ENCODE peak calls at places on chromosomes 12 and 14, in nine cellular contexts. S is coronary artery; X is H9; W is pancreas; Y is CD8-positive, alpha-beta T cell; Z is suprapubic skin; L is left ventricle myocardium inferior; O is cardiac muscle cell; F is mammary epithelial cell. V is an unnamed sample.

GRCh38 chr12:67697981-67698380 is 49.4 kb downstream of the DYRK2 start:
- DNase-seq in S (no peak), X (no peak), W (no peak), Y (no peak), Z (no peak), L (no peak), O (no peak), F (no peak), V (no peak)

GRCh38 chr12:27573972-27574371 is 50.0 kb downstream of the PPFIBP1 start:
- DNase-seq in S (no peak), X (no peak), W (no peak), Y (no peak), Z (no peak), L (no peak), O (no peak), F (peak), V (no peak)

GRCh38 chr12:52577316-52577715 is 3.7 kb upstream of the KRT74 start:
- DNase-seq in S (no peak), X (no peak), W (no peak), Y (no peak), Z (no peak), L (no peak), O (no peak), F (no peak), V (peak)

GRCh38 chr12:86264451-86265328 is 8.5 kb upstream of the MGAT4C start:
- DNase-seq in S (no peak), X (peak), W (peak), Y (no peak), Z (peak), L (peak), O (peak), F (peak), V (peak)

GRCh38 chr12:25119020-25119419 is 75.9 kb downstream of the DNAI7 start:
- DNase-seq in S (no peak), X (no peak), W (no peak), Y (no peak), Z (no peak), L (no peak), O (no peak), F (no peak), V (no peak)

GRCh38 chr14:32417956-32418552 is 89.0 kb downstream of the AKAP6 start:
- DNase-seq in S (no peak), X (no peak), W (no peak), Y (no peak), Z (no peak), L (peak), O (peak), F (peak), V (peak)

GRCh38 chr14:58272589-58273372 is 25.6 kb upstream of the ARID4A start:
- DNase-seq in S (no peak), X (no peak), W (no peak), Y (no peak), Z (no peak), L (no peak), O (no peak), F (no peak), V (no peak)

GRCh38 chr12:29039013-29039412 is 110.1 kb upstream of the FAR2 start:
- DNase-seq in S (no peak), X (no peak), W (no peak), Y (no peak), Z (no peak), L (no peak), O (no peak), F (no peak), V (no peak)

GRCh38 chr14:33348510-33348909 is 409.8 kb downstream of the NPAS3 start:
- DNase-seq in S (no peak), X (no peak), W (no peak), Y (no peak), Z (no peak), L (no peak), O (no peak), F (no peak), V (no peak)

GRCh38 chr12:64733857-64734256 is 25.3 kb downstream of the GNS start:
- DNase-seq in S (no peak), X (no peak), W (no peak), Y (no peak), Z (no peak), L (peak), O (peak), F (peak), V (no peak)

GRCh38 chr12:53289891-53290290 is 5.5 kb upstream of the PFDN5 start:
- DNase-seq in S (no peak), X (no peak), W (no peak), Y (no peak), Z (no peak), L (no peak), O (no peak), F (no peak), V (no peak)

GRCh38 chr12:45898094-45898493 is 92.3 kb downstream of the SCAF11 start:
- DNase-seq in S (no peak), X (no peak), W (no peak), Y (no peak), Z (no peak), L (no peak), O (no peak), F (no peak), V (no peak)

GRCh38 chr12:80777587-80777986 is 60.9 kb downstream of the MYF5 start:
- DNase-seq in S (no peak), X (no peak), W (no peak), Y (no peak), Z (no peak), L (no peak), O (no peak), F (no peak), V (no peak)

GRCh38 chr12:92769124-92769901 is 66.5 kb downstream of the PLEKHG7 start:
- DNase-seq in S (no peak), X (no peak), W (no peak), Y (no peak), Z (no peak), L (no peak), O (peak), F (no peak), V (no peak)

GRCh38 chr12:108832730-108833354 is 24.5 kb downstream of the SSH1 start:
- DNase-seq in S (no peak), X (no peak), W (no peak), Y (no peak), Z (no peak), L (peak), O (peak), F (peak), V (no peak)

GRCh38 chr12:85016423-85016822 is 19.7 kb downstream of the TSPAN19 start:
- DNase-seq in S (no peak), X (no peak), W (no peak), Y (no peak), Z (no peak), L (no peak), O (no peak), F (peak), V (no peak)

GRCh38 chr12:111405856-111406473 is at the start of gene SH2B3:
- DNase-seq in S (no peak), X (no peak), W (no peak), Y (no peak), Z (peak), L (no peak), O (no peak), F (no peak), V (no peak)

GRCh38 chr12:11892065-11892391 is 178.7 kb upstream of the BCL2L14 start:
- DNase-seq in S (no peak), X (no peak), W (no peak), Y (no peak), Z (no peak), L (no peak), O (peak), F (no peak), V (no peak)

GRCh38 chr12:47141459-47141858 is 61.7 kb upstream of the AMIGO2 start:
- DNase-seq in S (no peak), X (peak), W (no peak), Y (no peak), Z (no peak), L (no peak), O (no peak), F (peak), V (no peak)

GRCh38 chr14:90696728-90697127 is 119.5 kb downstream of the TTC7B start:
- DNase-seq in S (no peak), X (no peak), W (no peak), Y (no peak), Z (no peak), L (no peak), O (no peak), F (no peak), V (no peak)

GRCh38 chr14:79764288-79764687 is 447.0 kb downstream of the DIO2 start:
- DNase-seq in S (no peak), X (no peak), W (no peak), Y (no peak), Z (no peak), L (no peak), O (no peak), F (no peak), V (no peak)

GRCh38 chr14:94961761-94962575 is 192.1 kb upstream of the GSC start:
- DNase-seq in S (no peak), X (peak), W (no peak), Y (no peak), Z (no peak), L (no peak), O (no peak), F (no peak), V (no peak)

GRCh38 chr12:52204931-52205505 is 13.2 kb upstream of the KRT80 start:
- DNase-seq in S (no peak), X (no peak), W (no peak), Y (no peak), Z (peak), L (peak), O (no peak), F (no peak), V (peak)

GRCh38 chr14:63524537-63525155 is 18.5 kb downstream of the PPP2R5E start:
- DNase-seq in S (no peak), X (no peak), W (no peak), Y (no peak), Z (no peak), L (no peak), O (no peak), F (no peak), V (peak)

GRCh38 chr14:63523735-63524408 is 19.3 kb downstream of the PPP2R5E start:
- DNase-seq in S (no peak), X (no peak), W (no peak), Y (no peak), Z (no peak), L (no peak), O (no peak), F (no peak), V (no peak)
- H3K27ac ChIP-seq in S (no peak), X (no peak), W (no peak), Y (no peak), Z (no peak), L (no peak), O (no peak), F (no peak), V (no peak)

GRCh38 chr14:64117671-64118402 is 176.3 kb downstream of the ESR2 start:
- DNase-seq in S (peak), X (no peak), W (peak), Y (no peak), Z (no peak), L (peak), O (no peak), F (peak), V (peak)
- H3K27ac ChIP-seq in S (peak), X (no peak), W (peak), Y (no peak), Z (peak), L (peak), O (no peak), F (peak), V (peak)

GRCh38 chr12:96258451-96258933 is 64.3 kb downstream of the ELK3 start:
- DNase-seq in S (no peak), X (no peak), W (peak), Y (no peak), Z (no peak), L (peak), O (no peak), F (peak), V (no peak)

GRCh38 chr12:96260644-96261043 is 66.5 kb downstream of the ELK3 start:
- DNase-seq in S (no peak), X (no peak), W (no peak), Y (no peak), Z (no peak), L (no peak), O (no peak), F (no peak), V (no peak)

GRCh38 chr12:96255077-96255476 is 60.9 kb downstream of the ELK3 start:
- DNase-seq in S (peak), X (no peak), W (no peak), Y (no peak), Z (peak), L (peak), O (no peak), F (no peak), V (no peak)

GRCh38 chr12:96256672-96257361 is 62.6 kb downstream of the ELK3 start:
- DNase-seq in S (no peak), X (no peak), W (no peak), Y (no peak), Z (no peak), L (no peak), O (peak), F (no peak), V (no peak)

DNA sequence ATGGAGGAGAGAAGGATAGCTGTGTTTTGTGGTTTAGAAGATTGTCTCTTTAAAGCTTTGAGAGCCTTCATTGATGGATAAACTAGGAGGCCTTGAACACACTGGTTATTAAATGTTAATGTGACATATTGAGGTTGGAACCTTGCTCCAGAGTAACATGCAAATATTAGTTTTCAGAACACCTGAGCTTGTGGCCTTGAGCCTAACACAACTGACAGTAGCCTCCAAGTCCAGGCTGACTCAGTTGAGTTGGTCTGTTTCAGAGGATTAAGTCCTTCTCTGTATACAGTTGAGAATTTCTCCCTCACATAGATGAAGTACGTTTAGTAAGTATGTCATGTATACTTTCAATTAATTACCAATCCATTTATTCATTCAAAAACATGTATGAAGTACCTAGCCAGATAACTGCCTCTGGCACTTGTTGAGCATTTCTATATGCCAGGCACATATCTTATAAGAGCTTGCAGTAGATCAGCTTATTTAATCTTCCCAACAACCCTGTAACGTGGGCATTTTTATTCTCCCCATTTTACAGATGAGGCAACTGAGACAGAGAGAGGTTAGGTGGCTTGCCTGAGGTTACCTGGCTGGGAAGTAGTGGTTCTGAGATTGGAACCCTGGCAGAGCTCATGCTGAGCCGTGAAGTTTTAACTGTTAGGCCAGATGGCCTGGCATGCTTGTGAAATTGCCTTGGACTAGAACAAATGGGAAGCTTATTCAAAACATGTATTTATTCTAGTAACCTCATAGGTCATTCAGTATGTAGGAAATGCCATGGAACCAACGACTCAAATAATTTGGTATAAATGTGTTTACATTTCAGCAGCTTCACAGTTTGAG is 63.6 kb downstream of the ELK3 start:
- DNase-seq in S (no peak), X (no peak), W (no peak), Y (no peak), Z (no peak), L (no peak), O (no peak), F (no peak), V (no peak)
- H3K27ac ChIP-seq in S (peak), X (no peak), W (peak), Y (no peak), Z (peak), L (peak), O (no peak), F (no peak), V (no peak)

DNA sequence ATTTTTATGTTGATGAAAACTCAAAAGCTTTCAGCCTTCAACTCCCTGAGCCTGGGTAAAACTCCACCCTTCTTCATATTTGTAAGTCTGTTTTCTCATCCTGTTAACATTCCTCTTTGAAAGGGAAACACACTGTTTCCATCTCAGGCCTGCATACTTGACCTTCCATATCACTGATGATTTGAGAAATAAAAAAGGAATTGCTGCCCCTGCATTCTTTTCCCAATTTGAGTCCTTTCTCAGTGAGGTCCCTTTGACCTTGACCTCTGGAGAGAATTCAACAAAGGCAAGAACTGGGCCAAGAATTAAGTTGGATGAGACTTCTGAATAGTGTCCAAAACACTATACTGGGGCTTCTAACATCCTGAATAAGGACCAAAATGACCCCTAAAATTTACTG is 108.0 kb downstream of the AEBP2 start:
- DNase-seq in S (no peak), X (no peak), W (no peak), Y (no peak), Z (no peak), L (no peak), O (no peak), F (no peak), V (no peak)
- H3K27ac ChIP-seq in S (peak), X (no peak), W (no peak), Y (no peak), Z (peak), L (peak), O (peak), F (no peak), V (no peak)

GRCh38 chr12:124440031-124440626 is 127.3 kb downstream of the NCOR2 start:
- DNase-seq in S (no peak), X (no peak), W (no peak), Y (no peak), Z (no peak), L (no peak), O (no peak), F (no peak), V (no peak)

GRCh38 chr12:124436366-124436765 is 131.0 kb downstream of the NCOR2 start:
- DNase-seq in S (no peak), X (no peak), W (no peak), Y (no peak), Z (no peak), L (no peak), O (no peak), F (no peak), V (no peak)

GRCh38 chr12:124437621-124438414 is 129.6 kb downstream of the NCOR2 start:
- DNase-seq in S (no peak), X (no peak), W (no peak), Y (no peak), Z (no peak), L (no peak), O (no peak), F (no peak), V (no peak)

GRCh38 chr12:124437121-124437520 is 130.3 kb downstream of the NCOR2 start:
- DNase-seq in S (no peak), X (no peak), W (no peak), Y (no peak), Z (no peak), L (no peak), O (no peak), F (no peak), V (no peak)

DNA sequence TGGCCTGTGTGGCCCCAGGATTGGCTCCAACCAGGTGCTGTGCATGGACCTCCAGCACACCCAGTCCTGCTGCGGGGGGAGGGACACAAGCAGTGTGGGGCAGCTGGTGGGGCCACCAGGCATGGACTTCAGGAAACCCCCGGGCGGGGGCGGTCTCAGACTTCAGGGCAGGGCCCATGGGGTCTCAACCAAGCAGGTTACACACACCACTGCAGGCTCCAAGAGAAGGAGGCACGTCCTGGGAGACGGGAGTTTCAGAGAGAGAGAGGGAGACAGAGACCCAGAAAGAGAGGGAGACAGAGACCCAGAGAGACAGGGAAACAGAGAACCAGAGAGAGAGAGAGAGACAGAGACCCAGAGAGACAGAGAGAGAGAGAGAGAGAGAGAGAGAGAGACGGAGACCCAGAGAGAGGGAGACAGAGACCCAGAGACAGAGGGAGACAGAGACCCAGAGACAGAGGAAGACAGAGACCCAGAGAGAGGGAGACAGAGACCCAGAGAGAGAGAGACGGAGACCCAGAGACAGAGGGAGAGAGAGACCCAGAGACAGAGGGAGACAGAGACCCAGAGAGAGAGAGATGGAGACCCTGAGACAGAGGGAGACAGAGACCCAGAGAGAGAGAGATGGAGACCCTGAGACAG is 128.9 kb downstream of the NCOR2 start:
- DNase-seq in S (no peak), X (peak), W (no peak), Y (no peak), Z (no peak), L (no peak), O (no peak), F (no peak), V (no peak)
- H3K27ac ChIP-seq in S (no peak), X (no peak), W (no peak), Y (no peak), Z (no peak), L (peak), O (peak), F (no peak), V (peak)

GRCh38 chr14:74599946-74600345 is 12.1 kb downstream of the LTBP2 start:
- DNase-seq in S (no peak), X (no peak), W (no peak), Y (no peak), Z (no peak), L (no peak), O (no peak), F (no peak), V (peak)

GRCh38 chr14:74601982-74602381 is 10.1 kb downstream of the LTBP2 start:
- DNase-seq in S (no peak), X (no peak), W (peak), Y (no peak), Z (no peak), L (no peak), O (peak), F (no peak), V (peak)

GRCh38 chr14:74596747-74597456 is 15.1 kb downstream of the LTBP2 start:
- DNase-seq in S (no peak), X (no peak), W (no peak), Y (no peak), Z (no peak), L (no peak), O (no peak), F (no peak), V (peak)

GRCh38 chr14:74595006-74595735 is 16.9 kb downstream of the LTBP2 start:
- DNase-seq in S (no peak), X (no peak), W (no peak), Y (no peak), Z (peak), L (peak), O (no peak), F (no peak), V (no peak)

GRCh38 chr14:74599201-74599809 is 12.7 kb downstream of the LTBP2 start:
- DNase-seq in S (no peak), X (no peak), W (no peak), Y (no peak), Z (no peak), L (no peak), O (no peak), F (no peak), V (no peak)
- H3K27ac ChIP-seq in S (peak), X (no peak), W (no peak), Y (no peak), Z (peak), L (peak), O (peak), F (no peak), V (peak)

GRCh38 chr12:49507139-49507538 is 31.7 kb upstream of the KCNH3 start:
- DNase-seq in S (no peak), X (no peak), W (no peak), Y (no peak), Z (no peak), L (no peak), O (no peak), F (peak), V (no peak)
- H3K27ac ChIP-seq in S (no peak), X (no peak), W (no peak), Y (no peak), Z (no peak), L (no peak), O (no peak), F (peak), V (no peak)